ENCODE peak calls at places on chromosomes 1 and 21, in seven cellular contexts. E, D, I, H, B, K and O are unnamed samples.

GRCh38 chr21:27802816-27803475 is 836.1 kb upstream of the ADAMTS5 start:
- DNase-seq in E (no peak), D (peak; percentile 50), I (no peak), H (peak; percentile 56), B (no peak), K (peak; percentile 31), O (no peak)

GRCh38 chr1:40341509-40342380 is 24.7 kb upstream of the COL9A2 start:
- DNase-seq in E (no peak), D (no peak), I (no peak), H (peak; percentile 7), B (no peak), K (no peak), O (no peak)

GRCh38 chr1:61165402-61165801 is 83.0 kb downstream of the NFIA start:
- DNase-seq in E (no peak), D (no peak), I (no peak), H (no peak), B (no peak), K (no peak), O (no peak)

GRCh38 chr1:170927955-170928850 is 7.1 kb upstream of the MROH9 start:
- DNase-seq in E (no peak), D (peak; percentile 32), I (no peak), H (peak; percentile 3), B (no peak), K (no peak), O (no peak)

GRCh38 chr1:64623750-64624445 is 121.0 kb upstream of the RAVER2 start:
- DNase-seq in E (no peak), D (peak; percentile 22), I (no peak), H (peak; percentile 48), B (no peak), K (no peak), O (peak; percentile 83)

GRCh38 chr1:6523566-6523965 is 30.7 kb downstream of the NOL9 start:
- DNase-seq in E (peak; percentile 26), D (peak; percentile 53), I (no peak), H (peak; percentile 60), B (no peak), K (peak; percentile 82), O (no peak)

GRCh38 chr1:183780159-183780558 is 24.8 kb upstream of the RGL1 start:
- DNase-seq in E (no peak), D (no peak), I (no peak), H (peak; percentile 44), B (no peak), K (no peak), O (no peak)

GRCh38 chr1:67711150-67711849 is 26.3 kb downstream of the GADD45A start:
- DNase-seq in E (no peak), D (no peak), I (no peak), H (no peak), B (no peak), K (peak; percentile 66), O (no peak)

GRCh38 chr1:78387872-78388271 is 102.9 kb upstream of the PTGFR start:
- DNase-seq in E (no peak), D (peak; percentile 75), I (no peak), H (no peak), B (no peak), K (no peak), O (no peak)

GRCh38 chr1:35857830-35858229 is 25.2 kb upstream of the AGO1 start:
- DNase-seq in E (no peak), D (peak; percentile 60), I (no peak), H (peak; percentile 32), B (no peak), K (no peak), O (no peak)

GRCh38 chr1:226598455-226598849 is 49.9 kb downstream of the STUM start:
- DNase-seq in E (no peak), D (no peak), I (no peak), H (peak; percentile 40), B (no peak), K (no peak), O (no peak)

GRCh38 chr1:180144659-180145357 is 9.9 kb upstream of the QSOX1 start:
- DNase-seq in E (no peak), D (no peak), I (no peak), H (no peak), B (no peak), K (no peak), O (no peak)

GRCh38 chr1:26858160-26858559 is 4.8 kb upstream of the SFN start:
- DNase-seq in E (no peak), D (no peak), I (no peak), H (no peak), B (no peak), K (no peak), O (no peak)